ENCODE peak calls at places on chromosomes 13 and 19, in six cellular contexts. F, B, N, W, Y and T are unnamed samples.

GRCh38 chr13:35954207-35954560 is 177.0 kb downstream of the DCLK1 start:
- DNase-seq in F (no peak), B (no peak), N (no peak), W (no peak), Y (no peak), T (no peak)

GRCh38 chr19:17576758-17577532 is 21.5 kb downstream of the COLGALT1 start:
- DNase-seq in F (peak), B (peak), N (peak), W (no peak), Y (peak), T (no peak)

GRCh38 chr13:107192289-107192688 is 624.4 kb upstream of the ARGLU1 start:
- DNase-seq in F (no peak), B (no peak), N (no peak), W (peak), Y (no peak), T (no peak)

GRCh38 chr19:55643003-55643732 is at the start of gene ZNF581:
- DNase-seq in F (peak), B (no peak), N (peak), W (peak), Y (no peak), T (peak)

GRCh38 chr19:9498183-9498902 is at the start of gene ZNF560:
- DNase-seq in F (no peak), B (peak), N (no peak), W (no peak), Y (no peak), T (no peak)

GRCh38 chr19:48478339-48479061 is 9.3 kb downstream of the CYTH2 start:
- DNase-seq in F (no peak), B (no peak), N (no peak), W (no peak), Y (no peak), T (no peak)

GRCh38 chr19:49189259-49189658 is 31.7 kb downstream of the TRPM4 start:
- DNase-seq in F (no peak), B (no peak), N (no peak), W (no peak), Y (no peak), T (no peak)

GRCh38 chr19:14347999-14348889 is 33.0 kb upstream of the ADGRE5 start:
- DNase-seq in F (peak), B (peak), N (peak), W (peak), Y (no peak), T (peak)

GRCh38 chr13:19158526-19158925 is 23.1 kb downstream of the TUBA3C start:
- DNase-seq in F (no peak), B (no peak), N (no peak), W (no peak), Y (no peak), T (no peak)

GRCh38 chr19:4581381-4582111 is 22.1 kb upstream of the SEMA6B start:
- DNase-seq in F (no peak), B (peak), N (no peak), W (no peak), Y (no peak), T (no peak)

GRCh38 chr19:41542622-41543021 is 33.3 kb upstream of the CEACAM21 start:
- DNase-seq in F (no peak), B (no peak), N (no peak), W (no peak), Y (no peak), T (no peak)

GRCh38 chr19:41540041-41540695 is 35.8 kb upstream of the CEACAM21 start:
- DNase-seq in F (no peak), B (no peak), N (no peak), W (no peak), Y (no peak), T (no peak)

GRCh38 chr19:41545547-41545946 is 30.4 kb upstream of the CEACAM21 start:
- DNase-seq in F (no peak), B (no peak), N (no peak), W (no peak), Y (no peak), T (no peak)

GRCh38 chr19:41543582-41543981 is 32.4 kb upstream of the CEACAM21 start:
- DNase-seq in F (no peak), B (no peak), N (no peak), W (no peak), Y (no peak), T (no peak)

DNA sequence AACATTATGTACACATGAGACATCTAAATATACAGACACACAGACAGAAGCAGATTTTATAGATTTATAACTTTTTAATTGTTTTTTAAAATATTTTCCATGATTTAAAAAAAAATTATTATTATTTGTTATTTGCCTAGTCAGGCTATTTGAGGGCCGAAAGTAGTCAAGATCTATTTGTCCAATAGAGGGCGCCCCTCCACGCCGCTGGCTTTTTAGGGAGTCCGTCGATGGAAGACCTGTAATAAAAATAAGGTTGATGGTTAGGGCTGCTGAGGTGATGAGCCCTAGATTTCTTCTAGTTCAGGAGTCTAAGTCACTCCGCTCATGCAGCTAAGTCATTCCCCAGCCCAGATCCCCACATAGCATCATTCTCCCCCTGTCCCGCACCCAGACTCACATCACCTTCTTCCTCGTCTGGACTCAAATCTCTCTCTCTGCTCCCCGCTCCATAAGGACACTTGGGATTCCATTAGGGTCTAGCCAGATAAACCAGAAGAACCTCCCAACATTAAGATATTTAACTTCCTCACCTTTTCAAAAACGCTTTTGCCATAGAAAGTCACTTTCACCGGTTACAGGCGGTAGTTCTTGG is 33.9 kb upstream of the CEACAM21 start:
- DNase-seq in F (peak), B (peak), N (no peak), W (peak), Y (peak), T (no peak)
- TF ChIP-seq CTCF in F (peak), B (peak), N (no peak), W (no peak), Y (peak), T (peak)

DNA sequence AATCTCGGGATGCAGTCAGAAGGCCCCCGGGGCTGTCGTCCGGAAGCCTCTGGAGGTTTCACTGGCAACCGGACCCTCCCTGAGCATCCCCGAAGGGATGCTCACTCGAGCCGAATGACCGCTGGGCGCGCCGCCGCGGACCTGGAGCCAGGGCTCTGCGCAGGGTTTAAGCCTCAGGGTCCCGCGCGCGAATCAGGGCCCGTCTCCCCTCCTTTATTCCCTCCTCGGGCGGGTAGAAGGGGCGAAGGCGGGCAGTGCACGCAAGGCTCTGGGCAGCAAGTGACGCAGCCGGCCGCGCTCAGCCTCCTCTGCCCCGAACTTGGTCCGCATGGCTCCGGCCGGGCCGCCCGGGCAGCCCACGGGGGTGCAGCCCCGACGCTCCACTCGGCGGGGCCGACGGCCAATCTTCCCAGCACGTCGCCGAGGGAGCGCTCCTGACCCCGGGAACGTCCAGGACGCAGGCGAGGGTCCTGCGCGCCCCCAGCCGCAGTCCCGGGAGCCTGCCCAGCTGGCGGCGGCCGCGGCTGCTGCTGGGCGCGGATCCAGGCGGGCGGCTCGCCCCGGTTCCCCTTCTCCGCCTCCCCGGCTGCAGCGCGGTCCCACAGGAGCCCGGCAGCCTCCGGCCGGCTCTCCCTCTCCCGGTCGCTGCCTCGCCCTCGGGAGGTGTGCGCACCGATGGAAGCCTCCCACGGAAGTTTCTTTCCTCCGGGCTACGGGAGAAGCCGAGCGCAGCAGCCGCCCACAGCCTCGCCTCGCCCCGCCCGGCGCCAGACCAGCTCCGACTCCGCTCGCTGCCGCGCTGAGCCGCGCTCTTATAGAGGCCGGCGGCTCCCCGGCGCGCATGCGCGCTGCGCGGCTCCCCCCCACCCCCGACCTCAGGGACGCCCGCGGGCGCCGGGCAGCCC is at the start of gene SHISA2:
- DNase-seq in F (no peak), B (no peak), N (no peak), W (peak), Y (no peak), T (no peak)
- TF ChIP-seq POLR2AphosphoS5 in F (no peak), B (no peak), N (no peak), W (peak), Y (no peak), T (no peak)

DNA sequence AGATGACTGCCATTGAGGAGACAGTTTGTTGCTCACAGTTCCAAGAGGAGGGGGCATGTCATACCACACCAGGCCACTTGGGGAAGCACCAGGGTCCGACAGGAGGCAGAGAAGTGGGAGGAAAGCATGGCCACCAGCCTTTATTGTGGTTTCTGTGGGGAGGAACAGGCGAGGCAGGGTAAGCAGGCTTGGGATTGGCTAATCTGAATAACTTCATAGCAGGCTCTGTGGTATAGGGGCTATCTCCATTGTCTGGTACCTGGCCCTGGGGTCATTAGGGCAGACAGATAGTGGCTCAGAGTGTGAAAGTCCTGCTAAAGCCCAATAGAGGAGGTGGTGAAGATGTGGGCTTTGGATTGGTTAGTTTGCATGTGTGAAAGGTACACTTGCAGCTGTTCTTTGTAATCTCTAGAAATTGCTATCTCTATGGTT is 35.5 kb downstream of the CBY2 start:
- DNase-seq in F (no peak), B (peak), N (no peak), W (no peak), Y (peak), T (no peak)
- TF ChIP-seq CTCF in F (no peak), B (peak), N (no peak), W (no peak), Y (peak), T (no peak)

GRCh38 chr19:51246153-51246552 is 4.7 kb upstream of the SIGLECL1 start:
- DNase-seq in F (no peak), B (no peak), N (no peak), W (no peak), Y (no peak), T (no peak)
- TF ChIP-seq POLR2AphosphoS5 in F (no peak), B (no peak), N (no peak), W (no peak), Y (no peak), T (no peak)